ENCODE peak calls at places on chromosomes 16 and 17, in five cellular contexts. C is kidney epithelial cell, B is fibroblast of the aortic adventitia, V is heart right ventricle, W is BE2C. X is an unnamed sample.

GRCh38 chr17:73952498-73953205 is 250.8 kb upstream of the RPL38 start:
- DNase-seq in B (no peak), C (no peak), W (peak; percentile 78), V (peak; percentile 57), X (no peak)

GRCh38 chr17:50173335-50173941 is 7.6 kb downstream of the SGCA start:
- DNase-seq in C (peak; percentile 65), V (peak; percentile 17), B (peak; percentile 91), W (no peak), X (peak; percentile 85)

GRCh38 chr16:31404353-31405064 is 11.4 kb downstream of the ITGAD start:
- DNase-seq in W (peak; percentile 23), C (no peak), B (peak; percentile 44), V (no peak), X (peak; percentile 30)

GRCh38 chr17:31095239-31096105 is 695 bp downstream of the NF1 start:
- DNase-seq in V (peak; percentile 43), W (peak; percentile 38), B (peak; percentile 39), C (no peak), X (peak; percentile 37)

GRCh38 chr16:67917852-67918236 is 13.8 kb downstream of the CTRL start:
- DNase-seq in W (no peak), B (peak; percentile 39), V (no peak), C (peak; percentile 62), X (peak; percentile 44)

GRCh38 chr17:14302421-14303099 is 1.7 kb downstream of the HS3ST3B1 start:
- DNase-seq in V (peak; percentile 89), B (peak; percentile 83), C (no peak), W (peak; percentile 73), X (peak; percentile 83)

GRCh38 chr17:9021985-9022552 is 759 bp downstream of the NTN1 start:
- DNase-seq in C (no peak), B (peak; percentile 4), V (peak; percentile 48), W (no peak), X (peak; percentile 21)

GRCh38 chr17:80774643-80775281 is 216.9 kb upstream of the CHMP6 start:
- DNase-seq in V (no peak), C (no peak), W (peak; percentile 47), B (no peak), X (no peak)

GRCh38 chr17:71899317-71899716 is 221.5 kb upstream of the SOX9 start:
- DNase-seq in C (no peak), W (no peak), V (no peak), B (no peak), X (peak; percentile 8)

GRCh38 chr17:17922198-17922901 is 49.9 kb downstream of the TOM1L2 start:
- DNase-seq in C (no peak), V (no peak), W (no peak), B (no peak), X (no peak)

GRCh38 chr17:4860651-4861050 is 27.5 kb downstream of the MINK1 start:
- DNase-seq in C (no peak), W (no peak), V (no peak), B (no peak), X (no peak)

GRCh38 chr16:30030841-30031413 is at the start of gene TLCD3B:
- DNase-seq in V (no peak), W (peak; percentile 53), C (no peak), B (no peak), X (no peak)

GRCh38 chr17:28999216-28999615 is 6.6 kb downstream of the SEZ6 start:
- DNase-seq in V (no peak), C (no peak), W (no peak), B (no peak), X (no peak)

GRCh38 chr17:32253117-32253611 is 12.5 kb upstream of the RHBDL3 start:
- DNase-seq in B (peak; percentile 75), W (peak; percentile 69), C (no peak), V (peak; percentile 69), X (peak; percentile 80)

GRCh38 chr16:70800306-70800705 is 652 bp downstream of the VAC14 start:
- DNase-seq in B (no peak), C (no peak), W (no peak), V (no peak), X (no peak)

GRCh38 chr17:38619451-38619795 is 13.7 kb upstream of the SRCIN1 start:
- DNase-seq in C (no peak), W (no peak), B (no peak), V (no peak), X (no peak)

GRCh38 chr17:72812823-72813222 is 279.7 kb downstream of the SLC39A11 start:
- DNase-seq in W (no peak), B (peak; percentile 37), C (no peak), V (no peak), X (peak; percentile 13)

GRCh38 chr16:3696425-3697218 is 20.7 kb downstream of the TRAP1 start:
- DNase-seq in C (no peak), B (peak; percentile 89), V (no peak), W (no peak), X (peak; percentile 86)

GRCh38 chr17:11898526-11899235 is 98.6 kb downstream of the ZNF18 start:
- DNase-seq in C (no peak), B (no peak), W (no peak), V (no peak), X (no peak)

GRCh38 chr16:86497551-86498021 is 12.7 kb upstream of the FOXF1 start:
- DNase-seq in B (no peak), V (no peak), C (no peak), W (no peak), X (no peak)

GRCh38 chr16:87470332-87470731 is 22.5 kb downstream of the ZCCHC14 start:
- DNase-seq in C (no peak), W (no peak), V (no peak), B (no peak), X (no peak)

DNA sequence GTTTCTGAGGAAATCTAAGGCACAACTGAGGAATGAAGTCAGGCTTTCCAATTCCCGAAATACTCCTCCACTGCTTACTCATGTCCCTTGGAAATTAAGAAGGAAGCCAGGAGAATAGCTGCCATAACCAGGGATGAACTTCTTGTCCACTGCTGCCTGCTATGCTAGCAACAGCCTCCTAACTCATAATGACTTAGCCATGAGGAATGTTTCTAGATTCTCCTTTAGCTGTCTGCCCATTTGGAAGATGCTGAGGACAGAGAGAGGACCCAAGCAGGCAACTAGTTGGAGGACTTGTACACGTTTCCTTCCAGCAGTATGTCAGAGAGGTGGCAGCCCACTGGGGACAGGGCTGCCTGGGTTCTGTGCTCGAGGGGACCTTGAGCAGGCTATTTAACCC is 939 bp upstream of the CCL2 start:
- DNase-seq in B (peak; percentile 96), W (no peak), C (no peak), V (no peak), X (peak; percentile 90)
- H3K4me3 ChIP-seq in B (peak overlapping the region; percentile 15), W (no peak overlapping the region), C (no peak overlapping the region), V (peak overlapping the region; percentile 58), X (peak overlapping the region; percentile 76)

GRCh38 chr16:8639694-8640093 is 18.2 kb downstream of the METTL22 start:
- DNase-seq in V (no peak), B (no peak), W (no peak), C (no peak), X (no peak)

GRCh38 chr16:8631373-8631772 is 9.9 kb downstream of the METTL22 start:
- DNase-seq in W (no peak), C (no peak), V (no peak), B (no peak), X (no peak)

GRCh38 chr16:8631818-8632217 is 10.3 kb downstream of the METTL22 start:
- DNase-seq in V (no peak), B (no peak), C (no peak), W (no peak), X (no peak)

GRCh38 chr16:8632675-8633182 is 11.2 kb downstream of the METTL22 start:
- DNase-seq in C (no peak), V (no peak), B (no peak), W (no peak), X (no peak)

DNA sequence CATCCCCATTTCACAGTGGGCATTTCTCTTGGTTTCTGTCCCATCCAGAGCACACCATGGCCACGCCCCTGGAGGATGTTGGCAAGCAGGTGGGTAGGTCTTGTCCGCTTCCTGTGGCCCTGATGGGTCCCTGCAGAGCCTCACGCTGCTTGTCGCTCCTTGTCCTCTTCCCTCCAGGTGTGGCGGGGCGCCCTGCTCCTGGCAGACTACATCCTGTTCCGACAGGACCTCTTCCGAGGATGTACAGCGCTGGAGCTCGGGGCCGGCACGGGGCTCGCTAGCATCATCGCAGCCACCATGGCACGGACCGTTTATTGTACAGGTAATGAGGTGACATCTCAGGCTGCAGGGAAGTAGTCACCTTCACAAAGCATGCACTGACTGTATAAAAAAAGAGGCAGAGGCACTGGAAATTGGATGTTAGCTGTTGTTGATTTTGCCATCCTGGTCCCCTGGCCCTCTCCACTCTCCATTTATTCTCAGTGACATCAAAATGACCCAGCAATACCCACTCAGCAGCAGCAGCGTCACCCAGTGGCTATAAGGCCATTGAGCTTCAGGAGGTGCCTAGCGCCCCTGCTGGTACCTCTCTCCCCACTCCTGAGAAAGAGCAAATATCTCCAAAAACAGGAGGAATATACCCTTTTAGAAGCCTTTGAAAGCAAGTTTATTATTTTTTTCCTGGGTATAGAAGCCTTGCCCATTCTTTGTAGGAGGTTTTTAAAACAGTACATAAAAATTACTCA is 13.7 kb downstream of the METTL22 start:
- DNase-seq in W (peak; percentile 61), C (no peak), B (peak; percentile 26), V (no peak), X (peak; percentile 57)
- TF ChIP-seq CTCF in W (peak; percentile 90), C (peak; percentile 89), B (peak; percentile 63), V (peak; percentile 33), X (peak; percentile 92)

DNA sequence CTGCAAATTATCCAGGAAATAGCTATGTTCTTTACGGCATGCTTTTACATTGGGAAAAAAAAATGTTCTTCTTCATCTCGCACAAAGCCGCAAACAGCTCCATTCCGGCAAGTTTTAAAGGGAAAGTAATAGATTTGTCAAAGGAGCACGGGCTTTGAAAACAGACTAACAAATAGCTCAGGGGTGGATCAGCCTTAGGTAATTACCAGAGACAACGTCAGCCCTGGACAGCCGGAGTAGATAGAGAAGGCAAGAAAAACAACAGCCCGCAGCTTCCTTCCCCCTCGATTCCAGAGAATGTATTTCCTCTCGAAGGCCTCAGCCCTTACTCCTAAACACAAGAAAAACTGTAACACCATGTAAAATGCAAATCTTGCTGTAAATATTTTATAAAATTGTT is 222.5 kb downstream of the C16orf78 start:
- DNase-seq in V (no peak), B (peak; percentile 62), W (peak; percentile 42), C (no peak), X (peak; percentile 59)
- H3K4me3 ChIP-seq in V (peak overlapping the region; percentile 15), B (peak overlapping the region; percentile 3), W (peak overlapping the region; percentile 23), C (no peak overlapping the region), X (peak overlapping the region; percentile 2)

GRCh38 chr17:7393613-7394451 is 493 bp downstream of the PLSCR3 start:
- DNase-seq in C (no peak), B (no peak), V (no peak), W (no peak), X (no peak)
- TF ChIP-seq CTCF in C (peak; percentile 36), B (peak; percentile 10), V (no peak), W (no peak), X (no peak)

DNA sequence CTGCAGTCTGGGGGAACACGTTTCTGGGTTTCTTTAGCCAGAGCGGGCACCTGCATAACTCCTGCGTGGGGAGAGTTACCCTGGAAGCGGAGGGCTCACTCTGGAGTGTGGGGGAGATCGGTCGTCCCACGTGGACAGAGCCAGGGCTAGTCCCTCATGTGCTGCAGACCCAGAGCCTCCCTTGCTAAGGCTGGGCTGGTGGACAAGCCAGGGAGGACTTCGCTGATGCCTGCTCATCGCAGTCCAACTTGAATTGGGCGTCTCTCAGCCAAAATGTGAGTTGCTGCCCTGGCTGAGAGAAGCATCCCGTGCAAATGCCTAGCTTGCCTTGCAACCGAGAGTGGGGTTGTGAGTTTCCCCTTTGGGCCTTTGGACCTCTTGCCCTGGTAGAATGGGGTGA is 986 bp downstream of the CRISPLD2 start:
- DNase-seq in B (no peak), C (no peak), V (no peak), W (no peak), X (no peak)
- H3K4me3 ChIP-seq in B (peak overlapping the region; percentile 72), C (peak overlapping the region; percentile 31), V (peak overlapping the region; percentile 68), W (no peak overlapping the region), X (peak overlapping the region; percentile 67)

GRCh38 chr17:74987909-74988711 is 678 bp downstream of the CDR2L start:
- DNase-seq in C (no peak), V (peak; percentile 85), B (peak; percentile 66), W (peak; percentile 76), X (peak; percentile 69)
- TF ChIP-seq CTCF in C (peak; percentile 49), V (peak; percentile 31), B (peak; percentile 48), W (peak; percentile 33), X (peak; percentile 27)

GRCh38 chr16:576823-577201 is 7.0 kb downstream of the PIGQ start:
- DNase-seq in V (no peak), C (no peak), W (no peak), B (no peak), X (no peak)
- H3K4me3 ChIP-seq in V (no peak overlapping the region), C (no peak overlapping the region), W (no peak overlapping the region), B (no peak overlapping the region), X (no peak overlapping the region)

X was measured in fibroblast of pulmonary artery.